ENCODE peak calls at places on chromosomes 4 and X, in five cellular contexts. Z, S, J, U and T are unnamed samples. For H3K9me3, the result is how much of the 10 kb centered on the place peaks cover.

GRCh38 chr4:122827899-122828601 is 1.4 kb downstream of the FGF2 start:
- DNase-seq in Z (no peak), S (no peak), J (no peak), U (peak), T (no peak)

GRCh38 chr4:156779774-156780173 is 191.8 kb downstream of the PDGFC start:
- DNase-seq in Z (no peak), S (peak), J (no peak), U (no peak), T (no peak)

GRCh38 chrX:53398216-53398615 is 24.2 kb downstream of the SMC1A start:
- DNase-seq in Z (no peak), S (no peak), J (no peak), U (no peak), T (no peak)

GRCh38 chrX:120309873-120310730 is 1.2 kb downstream of the TMEM255A start:
- DNase-seq in Z (no peak), S (no peak), J (no peak), U (peak), T (no peak)

GRCh38 chrX:51837926-51838325 is 55.5 kb upstream of the MAGED1 start:
- DNase-seq in Z (peak), S (no peak), J (peak), U (peak), T (peak)

GRCh38 chrX:10633722-10634121 is 13.3 kb upstream of the MID1 start:
- DNase-seq in Z (no peak), S (peak), J (no peak), U (no peak), T (no peak)

GRCh38 chrX:129772796-129773431 is 6.8 kb upstream of the SASH3 start:
- DNase-seq in Z (peak), S (no peak), J (peak), U (peak), T (peak)

GRCh38 chrX:119790977-119791436 is 423 bp downstream of the RPL39 start:
- DNase-seq in Z (no peak), S (no peak), J (peak), U (no peak), T (no peak)

GRCh38 chrX:119189586-119189985 is 46.5 kb upstream of the PGRMC1 start:
- DNase-seq in Z (peak), S (no peak), J (peak), U (no peak), T (peak)

GRCh38 chr4:15569746-15570145 is 85.4 kb downstream of the FBXL5 start:
- DNase-seq in Z (no peak), S (no peak), J (no peak), U (no peak), T (no peak)

GRCh38 chrX:133018229-133018628 is 59.8 kb upstream of the HS6ST2 start:
- DNase-seq in Z (no peak), S (no peak), J (no peak), U (no peak), T (no peak)

GRCh38 chr4:78293348-78293747 is 236.2 kb downstream of the FRAS1 start:
- DNase-seq in Z (no peak), S (no peak), J (no peak), U (no peak), T (no peak)

GRCh38 chr4:40848251-40848650 is 98.5 kb downstream of the NSUN7 start:
- DNase-seq in Z (no peak), S (no peak), J (no peak), U (no peak), T (no peak)

GRCh38 chrX:44343412-44343942 is at the start of gene EFHC2:
- DNase-seq in Z (no peak), S (no peak), J (peak), U (peak), T (no peak)

GRCh38 chrX:140712413-140713173 is 3.0 kb downstream of the LINC00632 start:
- DNase-seq in Z (peak), S (no peak), J (peak), U (peak), T (no peak)

GRCh38 chr4:123043013-123043412 is 120.6 kb upstream of the NUDT6 start:
- DNase-seq in Z (no peak), S (no peak), J (no peak), U (no peak), T (no peak)

GRCh38 chr4:85127653-85128052 is 161.2 kb upstream of the WDFY3 start:
- DNase-seq in Z (no peak), S (no peak), J (peak), U (no peak), T (no peak)

GRCh38 chr4:133152801-133153526 is 3.9 kb downstream of the PCDH10 start:
- DNase-seq in Z (no peak), S (no peak), J (no peak), U (no peak), T (no peak)

GRCh38 chr4:76659103-76659490 is 224.1 kb downstream of the SHROOM3 start:
- DNase-seq in Z (no peak), S (peak), J (no peak), U (no peak), T (no peak)

GRCh38 chr4:146790515-146790914 is 151.8 kb downstream of the POU4F2 start:
- DNase-seq in Z (no peak), S (no peak), J (no peak), U (no peak), T (no peak)

GRCh38 chr4:174217273-174218126 is 66.0 kb downstream of the FBXO8 start:
- DNase-seq in Z (no peak), S (no peak), J (peak), U (no peak), T (no peak)

GRCh38 chr4:99690990-99691389 is 33.4 kb upstream of the C4orf54 start:
- DNase-seq in Z (no peak), S (no peak), J (no peak), U (no peak), T (no peak)

GRCh38 chrX:153944140-153944799 is at the start of gene RENBP:
- DNase-seq in Z (no peak), S (no peak), J (peak), U (peak), T (no peak)

GRCh38 chr4:158161561-158162354 is 11.1 kb downstream of the GASK1B start:
- DNase-seq in Z (peak), S (no peak), J (no peak), U (no peak), T (peak)

GRCh38 chrX:22032084-22032483 is at the start of gene PHEX:
- DNase-seq in Z (no peak), S (no peak), J (no peak), U (no peak), T (no peak)

GRCh38 chrX:65920620-65921019 is 119.3 kb downstream of the VSIG4 start:
- DNase-seq in Z (no peak), S (no peak), J (no peak), U (no peak), T (no peak)

GRCh38 chr4:22428441-22428840 is 87.4 kb downstream of the ADGRA3 start:
- DNase-seq in Z (no peak), S (no peak), J (no peak), U (no peak), T (no peak)

GRCh38 chrX:19544693-19545305 is 29.5 kb upstream of the MAP3K15 start:
- DNase-seq in Z (no peak), S (no peak), J (no peak), U (no peak), T (no peak)

GRCh38 chr4:88613417-88613875 is 21.2 kb downstream of the HERC3 start:
- DNase-seq in Z (no peak), S (no peak), J (no peak), U (no peak), T (peak)

GRCh38 chr4:77052352-77052751 is 23.4 kb downstream of the CCNI start:
- DNase-seq in Z (no peak), S (no peak), J (peak), U (peak), T (no peak)

GRCh38 chr4:128006592-128006991 is 41.4 kb downstream of the ABHD18 start:
- DNase-seq in Z (no peak), S (peak), J (no peak), U (no peak), T (no peak)

GRCh38 chr4:89438102-89438831 is 130.7 kb upstream of the GPRIN3 start:
- DNase-seq in Z (peak), S (no peak), J (no peak), U (peak), T (no peak)

GRCh38 chrX:41981481-41982013 is 58.2 kb upstream of the CASK start:
- DNase-seq in Z (no peak), S (no peak), J (no peak), U (no peak), T (no peak)

GRCh38 chr4:123767801-123768200 is 371.2 kb downstream of the SPRY1 start:
- DNase-seq in Z (no peak), S (no peak), J (no peak), U (no peak), T (no peak)

GRCh38 chr4:169492436-169493163 is 119.8 kb downstream of the NEK1 start:
- DNase-seq in Z (no peak), S (no peak), J (no peak), U (no peak), T (no peak)

GRCh38 chrX:318739-319578 is at the start of gene GTPBP6:
- DNase-seq in Z (peak), S (peak), J (peak), U (peak), T (peak)

GRCh38 chr4:78410651-78411050 is 140.9 kb upstream of the ANXA3 start:
- DNase-seq in Z (no peak), S (no peak), J (no peak), U (no peak), T (no peak)

GRCh38 chrX:145190801-145191389 is 56.4 kb upstream of the SPANXN1 start:
- DNase-seq in Z (no peak), S (no peak), J (no peak), U (no peak), T (no peak)

DNA sequence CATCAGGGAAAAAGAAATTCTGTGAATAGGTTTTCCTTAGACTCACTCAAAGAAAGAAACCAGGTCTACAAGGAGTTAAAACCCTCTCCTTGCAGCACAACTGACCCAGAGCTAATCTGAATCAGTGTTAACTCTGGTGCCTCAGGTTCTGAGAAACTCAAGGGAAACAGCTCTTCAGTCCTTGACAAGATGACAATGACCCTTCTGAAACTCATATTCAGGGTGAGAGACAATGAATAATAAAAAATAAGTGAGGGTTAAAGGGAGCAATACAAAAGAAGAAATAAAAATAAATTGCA is 903.6 kb downstream of the STPG2 start:
- DNase-seq in Z (no peak), S (no peak), J (no peak), U (no peak), T (no peak)
- H3K9me3 ChIP-seq in Z (under half), S (under half), J (under half), U (under half), T (under half)

DNA sequence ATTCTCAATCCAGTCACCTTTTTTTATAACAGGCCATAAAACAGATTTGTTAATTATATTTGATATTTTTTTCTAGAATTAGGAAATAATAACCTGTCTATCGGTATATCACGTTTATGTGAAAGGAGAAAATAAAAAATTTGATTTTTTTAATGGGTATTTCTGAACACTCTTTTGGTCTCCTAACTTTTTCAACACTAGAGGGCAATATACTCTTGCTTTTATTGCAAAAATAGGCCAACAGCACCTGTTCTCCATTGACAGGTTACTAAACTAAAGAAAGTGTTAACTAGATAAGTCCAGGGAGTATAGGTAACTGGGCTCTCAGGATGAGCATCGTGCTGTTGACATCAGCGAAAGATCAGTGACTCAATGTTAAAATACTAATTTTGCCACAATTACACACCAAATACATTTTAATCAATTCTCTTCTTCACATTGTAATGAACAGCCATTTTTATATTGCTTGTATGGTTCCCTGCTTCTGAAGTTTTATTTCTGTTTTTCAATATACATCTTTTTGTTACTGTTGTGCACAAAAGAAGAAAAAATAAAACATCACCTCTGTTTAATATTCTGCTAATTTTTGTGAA is 22.8 kb downstream of the NDST4 start:
- DNase-seq in Z (no peak), S (no peak), J (no peak), U (no peak), T (no peak)
- TF ChIP-seq CTCF in Z (no peak), S (peak), J (peak), U (peak), T (no peak)

GRCh38 chrX:74171465-74171864 is 132.5 kb upstream of the ZCCHC13 start:
- DNase-seq in Z (no peak), S (no peak), J (no peak), U (no peak), T (no peak)
- H3K9me3 ChIP-seq in Z (under half), S (under half), J (under half), U (under half), T (under half)

DNA sequence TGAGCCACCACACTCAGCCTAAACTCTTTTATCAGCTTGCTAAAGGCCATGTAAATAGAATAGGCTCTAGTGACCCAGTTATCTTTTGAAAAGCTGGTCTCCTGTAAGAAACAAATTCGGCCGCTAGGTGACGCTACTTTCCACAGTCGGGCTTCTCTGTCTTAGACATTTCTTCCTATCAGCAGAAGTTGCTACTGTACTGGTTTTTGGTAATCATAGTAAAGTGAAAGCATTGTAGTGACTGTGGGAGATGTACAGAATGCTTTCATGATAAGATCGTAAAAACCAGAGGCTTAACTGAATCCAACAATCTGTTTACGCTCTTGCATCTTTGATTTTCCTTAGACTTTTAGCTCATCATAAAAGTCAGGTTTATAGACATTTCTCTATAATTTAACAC is 82.6 kb downstream of the GK start:
- DNase-seq in Z (peak), S (peak), J (peak), U (peak), T (no peak)
- TF ChIP-seq CTCF in Z (peak), S (peak), J (peak), U (no peak), T (no peak)

GRCh38 chr4:148857234-148857972 is 415.2 kb upstream of the NR3C2 start:
- DNase-seq in Z (no peak), S (no peak), J (no peak), U (no peak), T (no peak)
- H3K9me3 ChIP-seq in Z (under half), S (under half), J (under half), U (under half), T (under half)